ENCODE peak calls at places on chromosomes 6 and 20, in nine cellular contexts. One of them, this sample, is unnamed. For H3K4me1 and H3K36me3, the result is how much of the 10 kb centered on the place peaks cover.

GRCh38 chr6:151806757-151807512 is 547 bp upstream of the ESR1 start:
- ATAC-seq in heart left ventricle: peak
- ATAC-seq in psoas muscle: peak
- ATAC-seq in pancreas: no peak
- ATAC-seq in mucosa of descending colon: no peak
- ATAC-seq in left lung: no peak
- ATAC-seq in Panc1: no peak
- ATAC-seq in heart right ventricle: no peak
- ATAC-seq in GM23338: peak
- ATAC-seq in this sample: no peak

GRCh38 chr6:21802611-21802899 is 209.0 kb downstream of the SOX4 start:
- ATAC-seq in heart left ventricle: no peak
- ATAC-seq in psoas muscle: no peak
- ATAC-seq in pancreas: no peak
- ATAC-seq in mucosa of descending colon: no peak
- ATAC-seq in left lung: no peak
- ATAC-seq in Panc1: no peak
- ATAC-seq in heart right ventricle: no peak
- ATAC-seq in GM23338: no peak
- ATAC-seq in this sample: no peak

GRCh38 chr20:61254881-61255589 is 3.0 kb downstream of the CDH4 start:
- ATAC-seq in heart left ventricle: no peak
- ATAC-seq in psoas muscle: no peak
- ATAC-seq in pancreas: no peak
- ATAC-seq in mucosa of descending colon: no peak
- ATAC-seq in left lung: no peak
- ATAC-seq in Panc1: no peak
- ATAC-seq in heart right ventricle: no peak
- ATAC-seq in GM23338: no peak
- ATAC-seq in this sample: no peak

GRCh38 chr20:45016089-45016641 is 49.9 kb downstream of the STK4 start:
- ATAC-seq in heart left ventricle: peak
- ATAC-seq in psoas muscle: no peak
- ATAC-seq in pancreas: no peak
- ATAC-seq in mucosa of descending colon: no peak
- ATAC-seq in left lung: no peak
- ATAC-seq in Panc1: no peak
- ATAC-seq in heart right ventricle: peak
- ATAC-seq in GM23338: no peak
- ATAC-seq in this sample: no peak

GRCh38 chr6:39092124-39092523 is 22.9 kb downstream of the SAYSD1 start:
- ATAC-seq in heart left ventricle: peak
- ATAC-seq in psoas muscle: no peak
- ATAC-seq in pancreas: peak
- ATAC-seq in mucosa of descending colon: no peak
- ATAC-seq in left lung: no peak
- ATAC-seq in Panc1: no peak
- ATAC-seq in heart right ventricle: no peak
- ATAC-seq in GM23338: peak
- ATAC-seq in this sample: no peak

GRCh38 chr6:41687501-41688175 is 47.8 kb downstream of the TFEB start:
- ATAC-seq in heart left ventricle: no peak
- ATAC-seq in psoas muscle: no peak
- ATAC-seq in pancreas: no peak
- ATAC-seq in mucosa of descending colon: peak
- ATAC-seq in left lung: peak
- ATAC-seq in Panc1: no peak
- ATAC-seq in heart right ventricle: no peak
- ATAC-seq in GM23338: peak
- ATAC-seq in this sample: no peak

GRCh38 chr6:33490621-33491020 is 36.2 kb downstream of the ZBTB9 start:
- ATAC-seq in heart left ventricle: peak
- ATAC-seq in psoas muscle: no peak
- ATAC-seq in pancreas: no peak
- ATAC-seq in mucosa of descending colon: no peak
- ATAC-seq in left lung: no peak
- ATAC-seq in Panc1: peak
- ATAC-seq in heart right ventricle: peak
- ATAC-seq in GM23338: peak
- ATAC-seq in this sample: no peak

GRCh38 chr20:16617056-16617455 is 43.8 kb upstream of the KIF16B start:
- ATAC-seq in heart left ventricle: no peak
- ATAC-seq in psoas muscle: no peak
- ATAC-seq in pancreas: no peak
- ATAC-seq in mucosa of descending colon: no peak
- ATAC-seq in left lung: no peak
- ATAC-seq in Panc1: no peak
- ATAC-seq in heart right ventricle: no peak
- ATAC-seq in GM23338: peak
- ATAC-seq in this sample: no peak

GRCh38 chr20:4358566-4358965 is 343.2 kb upstream of the RNF24 start:
- ATAC-seq in heart left ventricle: no peak
- ATAC-seq in psoas muscle: no peak
- ATAC-seq in pancreas: no peak
- ATAC-seq in mucosa of descending colon: no peak
- ATAC-seq in left lung: no peak
- ATAC-seq in Panc1: no peak
- ATAC-seq in heart right ventricle: no peak
- ATAC-seq in GM23338: no peak
- ATAC-seq in this sample: no peak

GRCh38 chr6:109008537-109008950 is 86.1 kb downstream of the SESN1 start:
- ATAC-seq in heart left ventricle: peak
- ATAC-seq in psoas muscle: peak
- ATAC-seq in pancreas: peak
- ATAC-seq in mucosa of descending colon: peak
- ATAC-seq in left lung: peak
- ATAC-seq in Panc1: peak
- ATAC-seq in heart right ventricle: peak
- ATAC-seq in GM23338: no peak
- ATAC-seq in this sample: peak

GRCh38 chr6:109008061-109008460 is 86.6 kb downstream of the SESN1 start:
- ATAC-seq in heart left ventricle: no peak
- ATAC-seq in psoas muscle: no peak
- ATAC-seq in pancreas: no peak
- ATAC-seq in mucosa of descending colon: no peak
- ATAC-seq in left lung: no peak
- ATAC-seq in Panc1: no peak
- ATAC-seq in heart right ventricle: no peak
- ATAC-seq in GM23338: no peak
- ATAC-seq in this sample: no peak

GRCh38 chr6:109008951-109009760 is 85.5 kb downstream of the SESN1 start:
- ATAC-seq in heart left ventricle: peak
- ATAC-seq in psoas muscle: peak
- ATAC-seq in pancreas: peak
- ATAC-seq in mucosa of descending colon: peak
- ATAC-seq in left lung: peak
- ATAC-seq in Panc1: peak
- ATAC-seq in heart right ventricle: peak
- ATAC-seq in GM23338: peak
- ATAC-seq in this sample: peak

GRCh38 chr6:109009761-109010612 is 84.7 kb downstream of the SESN1 start:
- ATAC-seq in heart left ventricle: peak
- ATAC-seq in psoas muscle: peak
- ATAC-seq in pancreas: no peak
- ATAC-seq in mucosa of descending colon: peak
- ATAC-seq in left lung: peak
- ATAC-seq in Panc1: peak
- ATAC-seq in heart right ventricle: peak
- ATAC-seq in GM23338: no peak
- ATAC-seq in this sample: peak

GRCh38 chr6:109010703-109011102 is 83.9 kb downstream of the SESN1 start:
- ATAC-seq in heart left ventricle: no peak
- ATAC-seq in psoas muscle: no peak
- ATAC-seq in pancreas: no peak
- ATAC-seq in mucosa of descending colon: no peak
- ATAC-seq in left lung: no peak
- ATAC-seq in Panc1: no peak
- ATAC-seq in heart right ventricle: no peak
- ATAC-seq in GM23338: no peak
- ATAC-seq in this sample: no peak
- H3K4me1 ChIP-seq in heart left ventricle: under half
- H3K4me1 ChIP-seq in psoas muscle: half or more
- H3K4me1 ChIP-seq in pancreas: under half
- H3K4me1 ChIP-seq in mucosa of descending colon: under half
- H3K4me1 ChIP-seq in left lung: half or more
- H3K4me1 ChIP-seq in Panc1: under half
- H3K4me1 ChIP-seq in heart right ventricle: half or more
- H3K4me1 ChIP-seq in GM23338: under half
- H3K4me1 ChIP-seq in this sample: half or more

GRCh38 chr6:83247471-83247870 is 54.3 kb downstream of the RWDD2A start:
- ATAC-seq in heart left ventricle: no peak
- ATAC-seq in psoas muscle: no peak
- ATAC-seq in pancreas: no peak
- ATAC-seq in mucosa of descending colon: no peak
- ATAC-seq in left lung: no peak
- ATAC-seq in Panc1: no peak
- ATAC-seq in heart right ventricle: no peak
- ATAC-seq in GM23338: no peak
- ATAC-seq in this sample: no peak
- H3K4me3 ChIP-seq in heart left ventricle: no peak
- H3K4me3 ChIP-seq in psoas muscle: no peak
- H3K4me3 ChIP-seq in pancreas: no peak
- H3K4me3 ChIP-seq in mucosa of descending colon: no peak
- H3K4me3 ChIP-seq in left lung: no peak
- H3K4me3 ChIP-seq in Panc1: no peak
- H3K4me3 ChIP-seq in heart right ventricle: no peak
- H3K4me3 ChIP-seq in GM23338: no peak
- H3K4me3 ChIP-seq in this sample: no peak

GRCh38 chr6:31968326-31968725 is 3.6 kb downstream of the DXO start:
- ATAC-seq in heart left ventricle: no peak
- ATAC-seq in psoas muscle: no peak
- ATAC-seq in pancreas: no peak
- ATAC-seq in mucosa of descending colon: no peak
- ATAC-seq in left lung: no peak
- ATAC-seq in Panc1: no peak
- ATAC-seq in heart right ventricle: no peak
- ATAC-seq in GM23338: no peak
- ATAC-seq in this sample: no peak

GRCh38 chr6:31966506-31966905 is 5.4 kb downstream of the DXO start:
- ATAC-seq in heart left ventricle: no peak
- ATAC-seq in psoas muscle: no peak
- ATAC-seq in pancreas: no peak
- ATAC-seq in mucosa of descending colon: no peak
- ATAC-seq in left lung: no peak
- ATAC-seq in Panc1: no peak
- ATAC-seq in heart right ventricle: no peak
- ATAC-seq in GM23338: no peak
- ATAC-seq in this sample: no peak

GRCh38 chr6:31966997-31967925 is 4.7 kb downstream of the DXO start:
- ATAC-seq in heart left ventricle: no peak
- ATAC-seq in psoas muscle: no peak
- ATAC-seq in pancreas: no peak
- ATAC-seq in mucosa of descending colon: no peak
- ATAC-seq in left lung: no peak
- ATAC-seq in Panc1: no peak
- ATAC-seq in heart right ventricle: no peak
- ATAC-seq in GM23338: no peak
- ATAC-seq in this sample: no peak

GRCh38 chr6:31968791-31969711 is 2.9 kb downstream of the DXO start:
- ATAC-seq in heart left ventricle: no peak
- ATAC-seq in psoas muscle: no peak
- ATAC-seq in pancreas: no peak
- ATAC-seq in mucosa of descending colon: no peak
- ATAC-seq in left lung: no peak
- ATAC-seq in Panc1: no peak
- ATAC-seq in heart right ventricle: no peak
- ATAC-seq in GM23338: no peak
- ATAC-seq in this sample: no peak

DNA sequence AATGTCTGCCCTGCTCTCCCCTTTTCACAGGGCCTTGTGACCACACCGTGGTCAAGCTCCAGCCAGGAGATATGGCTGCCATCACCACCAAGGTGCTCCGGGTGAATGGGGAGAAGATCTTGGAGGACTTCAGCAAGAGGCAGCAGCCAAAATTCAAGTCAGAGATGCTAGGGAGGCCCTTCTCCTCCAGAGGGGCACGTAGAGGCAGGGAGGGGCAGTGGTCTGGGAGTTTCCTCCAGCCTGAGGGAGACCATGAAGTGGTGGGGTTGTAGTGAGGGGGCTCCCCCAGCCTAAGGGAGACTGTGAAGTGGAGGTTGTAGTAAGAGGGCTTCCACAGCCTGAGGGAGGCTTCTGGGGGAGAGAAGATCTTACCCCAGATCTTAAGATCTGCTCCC is 4.0 kb downstream of the DXO start:
- ATAC-seq in heart left ventricle: no peak
- ATAC-seq in psoas muscle: no peak
- ATAC-seq in pancreas: no peak
- ATAC-seq in mucosa of descending colon: no peak
- ATAC-seq in left lung: no peak
- ATAC-seq in Panc1: no peak
- ATAC-seq in heart right ventricle: no peak
- ATAC-seq in GM23338: no peak
- ATAC-seq in this sample: no peak
- H3K36me3 ChIP-seq in heart left ventricle: under half
- H3K36me3 ChIP-seq in psoas muscle: half or more
- H3K36me3 ChIP-seq in pancreas: under half
- H3K36me3 ChIP-seq in mucosa of descending colon: under half
- H3K36me3 ChIP-seq in left lung: half or more
- H3K36me3 ChIP-seq in Panc1: under half
- H3K36me3 ChIP-seq in heart right ventricle: half or more
- H3K36me3 ChIP-seq in GM23338: under half
- H3K36me3 ChIP-seq in this sample: under half

DNA sequence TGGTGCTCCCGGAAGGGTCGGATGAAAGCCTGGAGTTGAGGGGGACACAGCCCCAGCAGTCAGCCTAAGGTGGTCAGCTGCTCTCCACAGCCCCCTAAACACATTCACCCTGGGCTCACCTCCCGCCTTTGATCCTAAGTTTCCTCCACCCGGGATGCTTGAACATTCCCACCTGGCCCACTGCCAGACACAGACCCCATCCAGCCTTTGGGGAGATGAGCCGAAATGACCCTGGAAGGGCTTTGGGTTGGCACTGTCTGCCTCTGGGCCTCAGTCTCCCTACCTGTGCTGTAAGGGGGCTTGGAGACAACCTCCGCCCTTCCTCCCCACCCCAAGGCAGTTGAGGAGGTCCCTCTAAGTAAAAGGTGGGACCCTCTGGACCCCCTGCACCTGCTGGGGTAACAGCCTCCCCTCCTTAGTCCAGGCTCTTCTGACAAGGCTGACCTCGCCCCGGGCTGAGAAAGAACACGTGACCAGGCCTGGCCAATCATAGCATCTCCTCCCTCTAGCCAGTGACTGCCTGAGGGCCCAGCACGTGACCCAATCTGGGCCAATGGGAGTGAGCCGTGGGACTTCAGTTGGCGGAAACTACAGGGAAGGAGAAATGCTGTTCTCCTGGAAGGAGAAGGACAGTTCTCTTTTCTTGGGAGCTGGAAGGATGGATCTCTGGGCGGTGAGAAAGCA is 16.9 kb upstream of the UBE2V1 start:
- ATAC-seq in heart left ventricle: no peak
- ATAC-seq in psoas muscle: no peak
- ATAC-seq in pancreas: no peak
- ATAC-seq in mucosa of descending colon: no peak
- ATAC-seq in left lung: no peak
- ATAC-seq in Panc1: peak
- ATAC-seq in heart right ventricle: no peak
- ATAC-seq in GM23338: peak
- ATAC-seq in this sample: peak
- H3K4me1 ChIP-seq in heart left ventricle: under half
- H3K4me1 ChIP-seq in psoas muscle: half or more
- H3K4me1 ChIP-seq in pancreas: under half
- H3K4me1 ChIP-seq in mucosa of descending colon: under half
- H3K4me1 ChIP-seq in left lung: under half
- H3K4me1 ChIP-seq in Panc1: under half
- H3K4me1 ChIP-seq in heart right ventricle: under half
- H3K4me1 ChIP-seq in GM23338: under half
- H3K4me1 ChIP-seq in this sample: under half